ENCODE peak calls at places on chromosomes 7 and 10, in five cellular contexts. I is ovary, D is astrocyte, N is choroid plexus epithelial cell, O is neural crest cell. U is an unnamed sample.

GRCh38 chr7:33888206-33888605 is 17.1 kb upstream of the BMPER start:
- DNase-seq in I (no peak), D (peak; percentile 73), N (no peak), O (no peak), U (no peak)

GRCh38 chr7:73528204-73528603 is 6.1 kb upstream of the BAZ1B start:
- DNase-seq in I (no peak), D (no peak), N (no peak), O (no peak), U (no peak)

GRCh38 chr10:117477961-117478670 is 64.4 kb upstream of the EMX2 start:
- DNase-seq in I (no peak), D (peak; percentile 86), N (peak; percentile 85), O (no peak), U (no peak)

GRCh38 chr7:79420464-79420863 is 33.0 kb downstream of the MAGI2 start:
- DNase-seq in I (no peak), D (peak; percentile 95), N (peak; percentile 94), O (no peak), U (no peak)

GRCh38 chr7:99755085-99755484 is 20.1 kb upstream of the CYP3A7 start:
- DNase-seq in I (no peak), D (no peak), N (no peak), O (no peak), U (no peak)

GRCh38 chr7:25517906-25518305 is 289.6 kb upstream of the NPVF start:
- DNase-seq in I (no peak), D (no peak), N (no peak), O (no peak), U (no peak)

GRCh38 chr7:12490105-12490688 is 80.3 kb upstream of the SCIN start:
- DNase-seq in I (no peak), D (peak; percentile 23), N (peak; percentile 51), O (no peak), U (no peak)

GRCh38 chr10:12500406-12501303 is 151.3 kb downstream of the CAMK1D start:
- DNase-seq in I (peak; percentile 10), D (no peak), N (peak; percentile 79), O (no peak), U (peak; percentile 36)

GRCh38 chr10:45513586-45513985 is 139.6 kb downstream of the ALOX5 start:
- DNase-seq in I (no peak), D (no peak), N (no peak), O (no peak), U (no peak)

GRCh38 chr10:125024496-125025234 is 82.7 kb downstream of the ZRANB1 start:
- DNase-seq in I (no peak), D (no peak), N (no peak), O (no peak), U (no peak)

GRCh38 chr7:119900996-119901395 is 372.0 kb upstream of the KCND2 start:
- DNase-seq in I (no peak), D (no peak), N (peak; percentile 6), O (no peak), U (peak; percentile 63)

GRCh38 chr10:49837096-49837495 is 75.0 kb upstream of the OGDHL start:
- DNase-seq in I (no peak), D (peak; percentile 22), N (peak; percentile 59), O (no peak), U (no peak)

GRCh38 chr10:9848981-9849380 is 1168.7 kb upstream of the CELF2 start:
- DNase-seq in I (no peak), D (no peak), N (no peak), O (no peak), U (no peak)

GRCh38 chr10:9850415-9850814 is 1167.3 kb upstream of the CELF2 start:
- DNase-seq in I (no peak), D (no peak), N (no peak), O (no peak), U (no peak)

GRCh38 chr10:9848278-9848677 is 1169.4 kb upstream of the CELF2 start:
- DNase-seq in I (no peak), D (no peak), N (no peak), O (no peak), U (no peak)

GRCh38 chr10:9851808-9852207 is 1165.9 kb upstream of the CELF2 start:
- DNase-seq in I (no peak), D (no peak), N (no peak), O (no peak), U (no peak)

DNA sequence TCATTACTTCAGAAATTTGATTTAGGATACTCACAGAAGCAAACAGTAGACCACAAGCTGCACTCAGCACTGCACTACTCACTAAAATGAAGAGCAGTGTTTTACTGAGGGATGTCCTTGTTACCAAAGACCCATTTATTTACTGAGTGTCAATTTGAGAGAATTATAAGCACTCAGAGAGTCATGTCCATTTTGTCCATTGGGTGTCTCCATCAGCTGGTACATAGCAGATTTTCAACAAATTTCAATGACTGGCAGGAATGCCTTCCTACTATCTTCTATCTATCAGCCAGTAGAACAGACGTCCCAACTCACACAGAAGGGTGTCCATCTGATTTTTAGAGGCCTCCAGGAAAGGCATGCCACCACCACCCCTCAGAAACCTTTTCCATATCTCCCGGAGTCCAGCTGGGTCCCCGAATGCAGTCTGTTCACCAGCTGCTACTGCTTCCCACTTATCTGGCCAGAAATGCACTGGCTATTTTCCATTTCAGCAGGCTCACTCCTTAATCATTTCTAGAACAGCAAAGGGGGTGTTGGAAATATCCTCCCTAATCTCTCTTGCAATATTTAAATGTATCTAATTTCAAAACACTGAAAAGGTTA is 1164.2 kb upstream of the CELF2 start:
- DNase-seq in I (no peak), D (no peak), N (peak; percentile 33), O (no peak), U (no peak)
- TF ChIP-seq CTCF in I (no peak), D (no peak), N (peak; percentile 24), O (no peak), U (no peak)

GRCh38 chr10:104546336-104546735 is 94.8 kb upstream of the SORCS3 start:
- DNase-seq in I (no peak), D (no peak), N (no peak), O (no peak), U (no peak)

GRCh38 chr10:104548090-104548489 is 93.0 kb upstream of the SORCS3 start:
- DNase-seq in I (no peak), D (peak; percentile 14), N (peak; percentile 22), O (no peak), U (no peak)

DNA sequence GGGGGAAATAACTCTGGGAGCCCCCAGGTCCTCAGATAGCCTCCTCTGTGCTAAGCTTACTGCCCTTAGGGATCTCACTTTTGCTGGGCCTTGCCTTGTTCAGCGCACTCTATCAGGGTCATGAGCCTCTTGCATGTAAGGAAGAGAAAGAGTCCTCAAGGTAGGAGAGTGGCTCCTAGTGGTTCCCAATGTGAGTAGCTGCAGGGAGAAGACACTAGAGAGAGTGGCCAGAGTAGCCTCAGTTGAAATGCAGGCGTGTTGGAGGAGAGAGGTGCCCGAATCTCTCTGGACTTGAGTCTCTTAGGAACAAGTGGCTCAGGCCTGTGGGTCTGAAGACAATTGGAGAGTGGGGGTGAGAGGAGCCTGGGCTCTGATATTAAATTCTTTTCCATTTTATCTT is 94.3 kb upstream of the SORCS3 start:
- DNase-seq in I (no peak), D (no peak), N (no peak), O (no peak), U (no peak)
- TF ChIP-seq CTCF in I (no peak), D (no peak), N (no peak), O (no peak), U (no peak)

DNA sequence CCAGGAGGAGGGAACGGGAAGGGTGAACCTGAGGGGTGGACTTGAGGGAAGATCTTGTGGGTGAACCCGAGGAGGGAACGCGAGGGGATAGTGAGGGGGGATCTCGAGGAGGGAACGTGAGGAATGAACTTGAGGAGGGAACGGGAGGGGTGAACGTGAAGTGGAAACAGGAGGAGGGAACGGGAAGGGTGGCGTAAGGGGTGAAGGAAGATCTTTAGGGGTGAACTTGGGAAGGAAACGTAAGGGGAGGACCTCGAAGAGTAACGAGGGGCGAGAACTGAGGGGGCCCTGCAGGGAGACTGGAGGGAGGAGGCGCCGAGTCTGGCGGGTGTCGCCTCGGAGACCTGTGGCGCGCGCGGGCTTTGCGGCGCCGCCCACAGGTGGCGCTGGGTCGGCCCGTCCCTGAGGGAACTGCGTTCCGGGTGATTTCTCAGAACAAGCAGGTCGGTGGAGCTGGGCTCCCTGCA is 677 bp downstream of the MYO3A start:
- DNase-seq in I (no peak), D (no peak), N (no peak), O (peak; percentile 26), U (no peak)
- TF ChIP-seq CTCF in I (no peak), D (peak; percentile 7), N (no peak), O (peak; percentile 67), U (peak; percentile 20)

DNA sequence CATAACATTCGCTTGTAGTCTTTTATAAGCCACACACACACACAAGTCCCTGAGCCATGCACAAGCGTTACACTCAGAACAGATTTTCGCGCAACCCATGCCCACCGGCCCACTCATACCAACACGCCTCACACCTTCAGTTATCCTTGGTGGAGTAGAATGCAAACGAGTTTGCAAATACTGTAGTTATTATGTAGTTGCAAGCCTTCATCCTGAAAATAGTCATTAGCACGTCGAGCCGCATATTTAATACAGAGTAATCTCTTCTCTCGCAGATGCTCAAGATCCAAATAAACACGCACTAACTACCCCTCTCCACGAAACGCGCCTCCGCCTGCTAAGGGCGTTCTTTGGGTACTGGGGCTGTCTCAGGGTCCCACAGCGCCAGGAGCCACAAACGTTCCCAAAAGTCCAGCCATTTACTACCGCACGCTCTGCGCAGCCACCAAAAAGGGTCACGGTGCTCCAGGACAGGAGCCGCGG is 1.8 kb downstream of the NKX2-3 start:
- DNase-seq in I (no peak), D (no peak), N (no peak), O (no peak), U (no peak)
- TF ChIP-seq CTCF in I (no peak), D (no peak), N (no peak), O (no peak), U (no peak)

GRCh38 chr7:124100190-124100589 is 67.3 kb upstream of the TMEM229A start:
- DNase-seq in I (no peak), D (no peak), N (no peak), O (no peak), U (no peak)

GRCh38 chr7:124106575-124106974 is 73.7 kb upstream of the TMEM229A start:
- DNase-seq in I (no peak), D (no peak), N (no peak), O (no peak), U (no peak)

DNA sequence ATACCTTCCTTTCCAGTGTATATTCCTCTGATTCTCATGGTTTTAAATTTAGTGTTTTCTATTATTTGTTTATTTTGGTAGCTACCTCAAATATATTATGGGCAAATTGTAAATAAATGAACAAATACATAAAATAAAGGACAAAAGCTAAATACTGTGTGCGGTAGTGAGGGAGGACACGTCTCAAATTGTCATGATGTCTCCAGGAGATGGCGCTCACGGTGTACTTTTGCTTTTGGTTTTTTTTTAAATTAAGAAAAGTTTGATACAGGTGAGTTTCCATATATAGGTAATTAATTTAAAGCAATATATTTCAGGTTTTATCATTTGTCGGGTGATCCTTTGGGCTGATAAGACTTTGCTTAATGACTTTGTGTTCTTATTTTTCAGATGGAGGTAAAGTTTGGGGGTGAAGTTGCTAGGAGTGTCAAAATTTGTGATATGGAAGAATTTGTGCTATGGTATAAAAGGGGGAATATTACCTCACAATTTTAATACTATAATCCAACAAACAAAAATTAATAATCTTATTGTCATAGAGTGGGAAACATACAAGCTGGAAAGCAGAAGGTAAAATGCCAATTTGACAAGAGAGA is 68.4 kb upstream of the TMEM229A start:
- DNase-seq in I (no peak), D (no peak), N (peak; percentile 21), O (peak; percentile 26), U (no peak)
- TF ChIP-seq CTCF in I (no peak), D (peak; percentile 51), N (peak; percentile 54), O (peak; percentile 71), U (peak; percentile 67)